ENCODE peak calls at places on chromosome 17, in eight cellular contexts. M is Daoy; P is hippocampal formation; Y is stimulated activated CD4-positive, alpha-beta T cell treated with anti-CD3 and anti-CD28 coated beads, Interleukin-2, amount 100 ng/mL, for 48 hours; X is WERI-Rb-1; E is left ventricle myocardium inferior; N is A673; Q is MCF 10A. Z is an unnamed sample.

GRCh38 chr17:72734611-72735010 is 357.9 kb downstream of the SLC39A11 start:
- DNase-seq in P (no peak), M (no peak), Q (no peak), Y (no peak), X (no peak), N (no peak), E (no peak), Z (no peak)

GRCh38 chr17:67132366-67132765 is 88.0 kb downstream of the CACNG1 start:
- DNase-seq in Y (no peak), P (no peak), M (no peak), N (no peak), X (no peak), E (no peak), Q (no peak), Z (peak; percentile 42)

GRCh38 chr17:3526971-3527370 is 30.6 kb downstream of the TRPV3 start:
- DNase-seq in P (no peak), E (no peak), X (no peak), Y (no peak), Q (no peak), M (no peak), N (no peak), Z (no peak)

GRCh38 chr17:79811036-79811887 is 14.4 kb upstream of the CBX8 start:
- DNase-seq in N (peak; percentile 83), Q (peak; percentile 61), M (peak; percentile 75), X (peak; percentile 66), E (no peak), P (peak; percentile 17), Y (no peak), Z (no peak)

GRCh38 chr17:50440172-50440837 is 14.3 kb downstream of the ACSF2 start:
- DNase-seq in Y (no peak), Q (no peak), M (no peak), X (no peak), N (no peak), E (no peak), P (no peak), Z (no peak)

GRCh38 chr17:78965369-78965982 is 14.2 kb downstream of the LGALS3BP start:
- DNase-seq in N (no peak), Q (no peak), X (no peak), E (no peak), Y (no peak), P (no peak), M (no peak), Z (no peak)

GRCh38 chr17:75231741-75232464 is 26.4 kb downstream of the NUP85 start:
- DNase-seq in N (no peak), Q (no peak), X (no peak), Y (no peak), E (no peak), P (no peak), M (no peak), Z (no peak)

GRCh38 chr17:3669548-3669947 is 936 bp downstream of the EMC6 start:
- DNase-seq in N (peak; percentile 44), M (no peak), E (no peak), Y (no peak), Q (no peak), P (no peak), X (no peak), Z (no peak)

GRCh38 chr17:59858167-59858790 is 34.5 kb downstream of the TUBD1 start:
- DNase-seq in Q (no peak), E (no peak), Y (no peak), X (no peak), P (no peak), N (no peak), M (no peak), Z (no peak)

GRCh38 chr17:57905875-57906455 is 49.2 kb downstream of the CUEDC1 start:
- DNase-seq in Y (no peak), M (no peak), E (no peak), P (no peak), N (no peak), Q (no peak), X (no peak), Z (no peak)

GRCh38 chr17:16652847-16653366 is 743 bp downstream of the ZNF624 start:
- DNase-seq in M (no peak), N (no peak), P (no peak), X (no peak), Q (no peak), Y (no peak), E (no peak), Z (no peak)